ENCODE peak calls at places on chromosomes 6 and 20, in ten cellular contexts. One of them, this sample, is unnamed. For H3K36me3, the result is how much of the 10 kb centered on the place peaks cover.

GRCh38 chr20:17605131-17605660 is 35.3 kb downstream of the DSTN start:
- DNase-seq in ovary: no peak
- DNase-seq in PC-3: peak
- DNase-seq in uterus: no peak
- DNase-seq in HepG2: peak
- DNase-seq in pancreas: peak
- DNase-seq in brain microvascular endothelial cell: no peak
- DNase-seq in gastrocnemius medialis: no peak
- DNase-seq in psoas muscle: no peak
- DNase-seq in heart right ventricle: no peak
- DNase-seq in this sample: no peak

GRCh38 chr6:17115251-17116089 is 13.6 kb downstream of the STMND1 start:
- DNase-seq in ovary: no peak
- DNase-seq in PC-3: peak
- DNase-seq in uterus: peak
- DNase-seq in HepG2: peak
- DNase-seq in pancreas: no peak
- DNase-seq in brain microvascular endothelial cell: peak
- DNase-seq in gastrocnemius medialis: no peak
- DNase-seq in psoas muscle: no peak
- DNase-seq in heart right ventricle: no peak
- DNase-seq in this sample: no peak

GRCh38 chr6:110491644-110492317 is 15.4 kb upstream of the SLC22A16 start:
- DNase-seq in ovary: no peak
- DNase-seq in PC-3: peak
- DNase-seq in uterus: peak
- DNase-seq in HepG2: no peak
- DNase-seq in pancreas: no peak
- DNase-seq in brain microvascular endothelial cell: peak
- DNase-seq in gastrocnemius medialis: no peak
- DNase-seq in psoas muscle: no peak
- DNase-seq in heart right ventricle: no peak
- DNase-seq in this sample: no peak

GRCh38 chr6:22042713-22043112 is 254.1 kb downstream of the PRL start:
- DNase-seq in ovary: peak
- DNase-seq in PC-3: no peak
- DNase-seq in uterus: peak
- DNase-seq in HepG2: no peak
- DNase-seq in pancreas: peak
- DNase-seq in brain microvascular endothelial cell: no peak
- DNase-seq in gastrocnemius medialis: no peak
- DNase-seq in psoas muscle: no peak
- DNase-seq in heart right ventricle: peak
- DNase-seq in this sample: no peak

GRCh38 chr20:62891111-62891510 is 29.5 kb upstream of the TCFL5 start:
- DNase-seq in ovary: no peak
- DNase-seq in PC-3: no peak
- DNase-seq in uterus: no peak
- DNase-seq in HepG2: no peak
- DNase-seq in pancreas: no peak
- DNase-seq in brain microvascular endothelial cell: no peak
- DNase-seq in gastrocnemius medialis: no peak
- DNase-seq in psoas muscle: no peak
- DNase-seq in heart right ventricle: no peak
- DNase-seq in this sample: no peak

GRCh38 chr6:31659649-31660223 is 842 bp downstream of the C6orf47 start:
- DNase-seq in ovary: no peak
- DNase-seq in PC-3: peak
- DNase-seq in uterus: no peak
- DNase-seq in HepG2: no peak
- DNase-seq in pancreas: no peak
- DNase-seq in brain microvascular endothelial cell: no peak
- DNase-seq in gastrocnemius medialis: no peak
- DNase-seq in psoas muscle: no peak
- DNase-seq in heart right ventricle: no peak
- DNase-seq in this sample: no peak

GRCh38 chr6:13811627-13812358 is 2.6 kb downstream of the MCUR1 start:
- DNase-seq in ovary: peak
- DNase-seq in PC-3: no peak
- DNase-seq in uterus: peak
- DNase-seq in HepG2: no peak
- DNase-seq in pancreas: peak
- DNase-seq in brain microvascular endothelial cell: no peak
- DNase-seq in gastrocnemius medialis: no peak
- DNase-seq in psoas muscle: no peak
- DNase-seq in heart right ventricle: no peak
- DNase-seq in this sample: peak

GRCh38 chr6:132202569-132202968 is 198.7 kb downstream of the MOXD1 start:
- DNase-seq in ovary: no peak
- DNase-seq in PC-3: no peak
- DNase-seq in uterus: no peak
- DNase-seq in HepG2: no peak
- DNase-seq in pancreas: no peak
- DNase-seq in brain microvascular endothelial cell: peak
- DNase-seq in gastrocnemius medialis: no peak
- DNase-seq in psoas muscle: no peak
- DNase-seq in heart right ventricle: peak
- DNase-seq in this sample: no peak

GRCh38 chr6:2791124-2792050 is 26.2 kb downstream of the WRNIP1 start:
- DNase-seq in ovary: peak
- DNase-seq in PC-3: peak
- DNase-seq in uterus: peak
- DNase-seq in HepG2: peak
- DNase-seq in pancreas: peak
- DNase-seq in brain microvascular endothelial cell: peak
- DNase-seq in gastrocnemius medialis: peak
- DNase-seq in psoas muscle: peak
- DNase-seq in heart right ventricle: peak
- DNase-seq in this sample: peak

DNA sequence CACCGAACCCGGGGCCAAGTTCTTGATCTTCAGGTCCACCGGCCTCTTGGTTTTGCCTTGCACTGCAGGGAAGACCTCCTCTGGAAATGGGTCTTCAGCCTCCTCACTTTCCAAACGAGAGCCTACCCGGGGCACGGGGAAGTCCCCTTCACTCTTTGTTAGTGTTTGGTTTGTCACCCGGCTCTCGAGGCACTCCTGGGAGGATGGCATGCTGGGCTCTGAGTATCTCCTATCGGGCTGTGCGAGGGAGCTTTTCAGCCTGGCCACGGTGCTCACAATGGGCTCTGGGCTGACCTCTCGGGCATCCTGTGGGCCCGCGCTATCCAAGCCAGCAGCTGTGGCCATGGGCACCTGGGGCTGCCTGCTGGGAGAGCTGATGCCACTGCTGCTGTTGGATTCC is 8.1 kb downstream of the TAGAP start:
- DNase-seq in ovary: no peak
- DNase-seq in PC-3: no peak
- DNase-seq in uterus: no peak
- DNase-seq in HepG2: no peak
- DNase-seq in pancreas: no peak
- DNase-seq in brain microvascular endothelial cell: no peak
- DNase-seq in gastrocnemius medialis: no peak
- DNase-seq in psoas muscle: no peak
- DNase-seq in heart right ventricle: no peak
- DNase-seq in this sample: no peak
- H3K36me3 ChIP-seq in ovary: under half
- H3K36me3 ChIP-seq in PC-3: under half
- H3K36me3 ChIP-seq in uterus: under half
- H3K36me3 ChIP-seq in HepG2: under half
- H3K36me3 ChIP-seq in pancreas: under half
- H3K36me3 ChIP-seq in brain microvascular endothelial cell: under half
- H3K36me3 ChIP-seq in gastrocnemius medialis: under half
- H3K36me3 ChIP-seq in psoas muscle: under half
- H3K36me3 ChIP-seq in heart right ventricle: under half
- H3K36me3 ChIP-seq in this sample: under half

GRCh38 chr6:53029262-53029661 is 34.2 kb upstream of the GSTA4 start:
- DNase-seq in ovary: no peak
- DNase-seq in PC-3: no peak
- DNase-seq in uterus: no peak
- DNase-seq in HepG2: no peak
- DNase-seq in pancreas: no peak
- DNase-seq in brain microvascular endothelial cell: no peak
- DNase-seq in gastrocnemius medialis: no peak
- DNase-seq in psoas muscle: no peak
- DNase-seq in heart right ventricle: no peak
- DNase-seq in this sample: no peak
- H3K36me3 ChIP-seq in ovary: under half
- H3K36me3 ChIP-seq in PC-3: under half
- H3K36me3 ChIP-seq in uterus: under half
- H3K36me3 ChIP-seq in HepG2: half or more
- H3K36me3 ChIP-seq in pancreas: under half
- H3K36me3 ChIP-seq in brain microvascular endothelial cell: under half
- H3K36me3 ChIP-seq in gastrocnemius medialis: under half
- H3K36me3 ChIP-seq in psoas muscle: half or more
- H3K36me3 ChIP-seq in heart right ventricle: under half
- H3K36me3 ChIP-seq in this sample: under half

GRCh38 chr6:35059606-35060355 is 81.4 kb downstream of the TCP11 start:
- DNase-seq in ovary: no peak
- DNase-seq in PC-3: no peak
- DNase-seq in uterus: no peak
- DNase-seq in HepG2: no peak
- DNase-seq in pancreas: no peak
- DNase-seq in brain microvascular endothelial cell: no peak
- DNase-seq in gastrocnemius medialis: no peak
- DNase-seq in psoas muscle: no peak
- DNase-seq in heart right ventricle: no peak
- DNase-seq in this sample: no peak

GRCh38 chr6:35056952-35057351 is 84.2 kb downstream of the TCP11 start:
- DNase-seq in ovary: no peak
- DNase-seq in PC-3: no peak
- DNase-seq in uterus: no peak
- DNase-seq in HepG2: no peak
- DNase-seq in pancreas: no peak
- DNase-seq in brain microvascular endothelial cell: no peak
- DNase-seq in gastrocnemius medialis: no peak
- DNase-seq in psoas muscle: no peak
- DNase-seq in heart right ventricle: no peak
- DNase-seq in this sample: no peak

GRCh38 chr6:35057449-35058030 is 83.6 kb downstream of the TCP11 start:
- DNase-seq in ovary: no peak
- DNase-seq in PC-3: no peak
- DNase-seq in uterus: no peak
- DNase-seq in HepG2: no peak
- DNase-seq in pancreas: no peak
- DNase-seq in brain microvascular endothelial cell: no peak
- DNase-seq in gastrocnemius medialis: no peak
- DNase-seq in psoas muscle: no peak
- DNase-seq in heart right ventricle: no peak
- DNase-seq in this sample: no peak

GRCh38 chr6:35058827-35059522 is 82.2 kb downstream of the TCP11 start:
- DNase-seq in ovary: no peak
- DNase-seq in PC-3: no peak
- DNase-seq in uterus: no peak
- DNase-seq in HepG2: no peak
- DNase-seq in pancreas: no peak
- DNase-seq in brain microvascular endothelial cell: no peak
- DNase-seq in gastrocnemius medialis: no peak
- DNase-seq in psoas muscle: no peak
- DNase-seq in heart right ventricle: no peak
- DNase-seq in this sample: no peak

DNA sequence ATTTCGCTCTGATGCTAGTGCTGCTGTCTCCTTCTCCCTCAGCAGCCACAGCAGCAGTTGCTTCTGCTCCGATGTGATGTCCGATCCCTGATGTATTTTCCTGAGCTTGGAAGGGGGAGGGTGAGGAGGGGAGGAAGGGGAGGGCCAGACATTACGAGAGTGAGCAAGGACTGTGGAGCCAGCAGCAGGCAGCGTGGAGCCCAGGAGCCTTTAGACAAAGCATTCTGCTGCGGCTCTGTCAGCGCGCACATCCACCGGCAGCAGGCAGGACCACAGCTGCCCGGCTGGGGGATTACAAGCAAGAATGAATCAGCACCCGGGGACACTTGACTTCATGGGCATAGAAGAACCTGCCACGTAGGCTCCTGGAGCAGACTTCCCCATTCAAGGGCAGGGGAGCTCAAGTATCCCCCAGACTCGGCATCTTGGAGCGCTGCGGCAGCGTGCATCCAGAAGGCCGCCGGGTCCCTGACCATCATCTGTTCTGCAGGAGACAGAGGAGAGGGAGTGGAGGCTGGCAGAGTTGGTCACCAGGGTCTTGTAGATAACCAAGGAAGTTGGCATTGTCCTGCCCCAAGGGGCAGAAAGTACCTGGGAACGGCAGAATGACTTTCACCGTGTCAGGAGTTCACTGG is 83.0 kb downstream of the TCP11 start:
- DNase-seq in ovary: no peak
- DNase-seq in PC-3: no peak
- DNase-seq in uterus: no peak
- DNase-seq in HepG2: no peak
- DNase-seq in pancreas: no peak
- DNase-seq in brain microvascular endothelial cell: no peak
- DNase-seq in gastrocnemius medialis: no peak
- DNase-seq in psoas muscle: no peak
- DNase-seq in heart right ventricle: peak
- DNase-seq in this sample: no peak
- H3K36me3 ChIP-seq in ovary: under half
- H3K36me3 ChIP-seq in PC-3: under half
- H3K36me3 ChIP-seq in uterus: under half
- H3K36me3 ChIP-seq in HepG2: under half
- H3K36me3 ChIP-seq in pancreas: under half
- H3K36me3 ChIP-seq in brain microvascular endothelial cell: under half
- H3K36me3 ChIP-seq in gastrocnemius medialis: under half
- H3K36me3 ChIP-seq in psoas muscle: half or more
- H3K36me3 ChIP-seq in heart right ventricle: under half
- H3K36me3 ChIP-seq in this sample: half or more

GRCh38 chr20:60579941-60580515 is 621.8 kb downstream of the CDH26 start:
- DNase-seq in ovary: no peak
- DNase-seq in PC-3: no peak
- DNase-seq in uterus: no peak
- DNase-seq in HepG2: no peak
- DNase-seq in pancreas: no peak
- DNase-seq in brain microvascular endothelial cell: no peak
- DNase-seq in gastrocnemius medialis: no peak
- DNase-seq in psoas muscle: no peak
- DNase-seq in heart right ventricle: no peak
- DNase-seq in this sample: no peak

GRCh38 chr20:60586417-60587105 is 628.3 kb downstream of the CDH26 start:
- DNase-seq in ovary: no peak
- DNase-seq in PC-3: no peak
- DNase-seq in uterus: no peak
- DNase-seq in HepG2: no peak
- DNase-seq in pancreas: no peak
- DNase-seq in brain microvascular endothelial cell: no peak
- DNase-seq in gastrocnemius medialis: no peak
- DNase-seq in psoas muscle: peak
- DNase-seq in heart right ventricle: peak
- DNase-seq in this sample: no peak

GRCh38 chr20:60581606-60582005 is 623.4 kb downstream of the CDH26 start:
- DNase-seq in ovary: no peak
- DNase-seq in PC-3: no peak
- DNase-seq in uterus: no peak
- DNase-seq in HepG2: no peak
- DNase-seq in pancreas: no peak
- DNase-seq in brain microvascular endothelial cell: no peak
- DNase-seq in gastrocnemius medialis: no peak
- DNase-seq in psoas muscle: no peak
- DNase-seq in heart right ventricle: no peak
- DNase-seq in this sample: no peak

GRCh38 chr20:60584221-60584620 is 626.0 kb downstream of the CDH26 start:
- DNase-seq in ovary: no peak
- DNase-seq in PC-3: no peak
- DNase-seq in uterus: no peak
- DNase-seq in HepG2: no peak
- DNase-seq in pancreas: no peak
- DNase-seq in brain microvascular endothelial cell: no peak
- DNase-seq in gastrocnemius medialis: no peak
- DNase-seq in psoas muscle: no peak
- DNase-seq in heart right ventricle: no peak
- DNase-seq in this sample: no peak

GRCh38 chr20:60583741-60584140 is 625.5 kb downstream of the CDH26 start:
- DNase-seq in ovary: no peak
- DNase-seq in PC-3: no peak
- DNase-seq in uterus: no peak
- DNase-seq in HepG2: no peak
- DNase-seq in pancreas: no peak
- DNase-seq in brain microvascular endothelial cell: no peak
- DNase-seq in gastrocnemius medialis: no peak
- DNase-seq in psoas muscle: no peak
- DNase-seq in heart right ventricle: no peak
- DNase-seq in this sample: no peak
- H3K36me3 ChIP-seq in ovary: under half
- H3K36me3 ChIP-seq in PC-3: under half
- H3K36me3 ChIP-seq in uterus: under half
- H3K36me3 ChIP-seq in HepG2: under half
- H3K36me3 ChIP-seq in pancreas: under half
- H3K36me3 ChIP-seq in brain microvascular endothelial cell: under half
- H3K36me3 ChIP-seq in gastrocnemius medialis: under half
- H3K36me3 ChIP-seq in psoas muscle: under half
- H3K36me3 ChIP-seq in heart right ventricle: under half
- H3K36me3 ChIP-seq in this sample: under half